ENCODE peak calls at places on chromosomes 6 and 20, in eight cellular contexts. R is fibroblast of lung, Z is psoas muscle, Y is adrenal gland, E is uterus, L is ascending aorta, D is endodermal cell, W is PC-9. K is an unnamed sample. For H3K36me3, the result is how much of the 10 kb centered on the place peaks cover.

GRCh38 chr6:159941286-159942113 is 27.4 kb upstream of the IGF2R start:
- DNase-seq in R (peak), Z (no peak), Y (no peak), E (no peak), L (no peak), D (no peak), W (no peak), K (no peak)

GRCh38 chr6:54717849-54718455 is 128.6 kb upstream of the FAM83B start:
- DNase-seq in R (peak), Z (no peak), Y (peak), E (peak), L (no peak), D (peak), W (peak), K (no peak)

GRCh38 chr6:36671687-36672375 is 6.7 kb upstream of the CDKN1A start:
- DNase-seq in R (no peak), Z (no peak), Y (no peak), E (no peak), L (no peak), D (no peak), W (no peak), K (no peak)

GRCh38 chr20:51135926-51136325 is 113.0 kb upstream of the KCNG1 start:
- DNase-seq in R (no peak), Z (no peak), Y (no peak), E (no peak), L (no peak), D (peak), W (no peak), K (no peak)

GRCh38 chr6:71419954-71420692 is 131.5 kb downstream of the OGFRL1 start:
- DNase-seq in R (peak), Z (peak), Y (peak), E (peak), L (no peak), D (no peak), W (peak), K (no peak)

GRCh38 chr6:97064578-97064977 is 140.1 kb downstream of the KLHL32 start:
- DNase-seq in R (no peak), Z (no peak), Y (no peak), E (no peak), L (no peak), D (peak), W (no peak), K (no peak)

GRCh38 chr6:156559151-156559690 is 218.0 kb upstream of the ARID1B start:
- DNase-seq in R (no peak), Z (no peak), Y (no peak), E (no peak), L (no peak), D (no peak), W (no peak), K (no peak)

GRCh38 chr6:168121308-168121665 is 42.3 kb upstream of the FRMD1 start:
- DNase-seq in R (no peak), Z (peak), Y (no peak), E (peak), L (no peak), D (no peak), W (no peak), K (no peak)

GRCh38 chr20:62133051-62133845 is 9.9 kb downstream of the PSMA7 start:
- DNase-seq in R (peak), Z (peak), Y (no peak), E (no peak), L (no peak), D (no peak), W (no peak), K (no peak)

GRCh38 chr6:36735110-36735971 is 37.7 kb downstream of the RAB44 start:
- DNase-seq in R (peak), Z (peak), Y (peak), E (peak), L (peak), D (no peak), W (peak), K (peak)

GRCh38 chr20:58636396-58636982 is 14.6 kb upstream of the STX16 start:
- DNase-seq in R (no peak), Z (no peak), Y (no peak), E (no peak), L (no peak), D (no peak), W (no peak), K (no peak)

GRCh38 chr6:34791164-34791841 is 580 bp upstream of the BLTP3A start:
- DNase-seq in R (peak), Z (peak), Y (peak), E (peak), L (no peak), D (peak), W (peak), K (peak)

GRCh38 chr20:52494244-52494643 is 302.7 kb upstream of the ZFP64 start:
- DNase-seq in R (peak), Z (no peak), Y (peak), E (no peak), L (no peak), D (no peak), W (no peak), K (no peak)

GRCh38 chr20:25040438-25040831 is 17.5 kb downstream of the ACSS1 start:
- DNase-seq in R (peak), Z (no peak), Y (no peak), E (peak), L (no peak), D (no peak), W (peak), K (no peak)

GRCh38 chr6:19554356-19555225 is 282.6 kb upstream of the ID4 start:
- DNase-seq in R (peak), Z (no peak), Y (no peak), E (peak), L (no peak), D (no peak), W (no peak), K (no peak)

GRCh38 chr6:139883776-139884175 is 509.3 kb upstream of the CITED2 start:
- DNase-seq in R (peak), Z (no peak), Y (no peak), E (no peak), L (no peak), D (no peak), W (no peak), K (no peak)

GRCh38 chr6:568954-569523 is 87.9 kb downstream of the HUS1B start:
- DNase-seq in R (no peak), Z (no peak), Y (no peak), E (no peak), L (no peak), D (no peak), W (no peak), K (no peak)

GRCh38 chr6:17413313-17413750 is 19.9 kb downstream of the CAP2 start:
- DNase-seq in R (peak), Z (no peak), Y (no peak), E (no peak), L (no peak), D (no peak), W (no peak), K (no peak)

GRCh38 chr6:8085053-8085511 is 17.3 kb downstream of the EEF1E1 start:
- DNase-seq in R (peak), Z (no peak), Y (peak), E (no peak), L (peak), D (peak), W (peak), K (no peak)

GRCh38 chr6:2196079-2196679 is 49.2 kb downstream of the GMDS start:
- DNase-seq in R (peak), Z (no peak), Y (peak), E (peak), L (no peak), D (peak), W (peak), K (no peak)

GRCh38 chr6:109374493-109374892 is 7.8 kb downstream of the CD164 start:
- DNase-seq in R (no peak), Z (no peak), Y (no peak), E (no peak), L (no peak), D (no peak), W (no peak), K (no peak)
- H3K36me3 ChIP-seq in R (under half), Z (half or more), Y (half or more), E (under half), L (under half), D (half or more), W (half or more), K (half or more)

GRCh38 chr20:4638826-4639225 is 82.9 kb upstream of the PRND start:
- DNase-seq in R (no peak), Z (no peak), Y (no peak), E (no peak), L (no peak), D (no peak), W (no peak), K (no peak)
- TF ChIP-seq CTCF in R (no peak), Z (no peak), Y (no peak), E (no peak), L (no peak), D (no peak), W (no peak), K (no peak)

GRCh38 chr6:165900970-165901369 is 237.9 kb upstream of the PDE10A start:
- DNase-seq in R (no peak), Z (no peak), Y (no peak), E (no peak), L (no peak), D (no peak), W (no peak), K (no peak)
- H3K36me3 ChIP-seq in R (under half), Z (under half), Y (under half), E (under half), L (under half), D (under half), W (under half), K (under half)

GRCh38 chr20:38986663-38987062 is 24.5 kb downstream of the DHX35 start:
- DNase-seq in R (no peak), Z (no peak), Y (no peak), E (peak), L (no peak), D (no peak), W (no peak), K (no peak)
- TF ChIP-seq CTCF in R (peak), Z (no peak), Y (no peak), E (no peak), L (no peak), D (peak), W (no peak), K (peak)

DNA sequence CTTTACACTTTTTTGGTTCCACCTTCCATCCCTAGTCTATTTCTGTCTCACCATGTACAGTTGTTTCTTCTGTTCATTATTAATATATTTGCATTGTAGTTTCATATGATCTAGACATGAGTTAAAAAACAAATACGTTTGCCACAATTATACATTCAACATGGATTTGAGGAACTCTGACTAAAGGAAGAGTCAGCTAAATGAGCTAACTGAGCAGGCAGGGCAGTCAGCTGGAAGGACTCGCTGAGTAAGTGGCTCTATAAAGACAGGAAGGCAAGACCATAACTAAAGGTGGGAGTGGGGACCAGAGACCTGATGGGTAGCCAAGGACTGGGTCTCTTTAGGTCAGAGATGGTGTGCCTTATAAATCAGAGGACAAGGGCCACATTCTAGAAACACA is 26.3 kb downstream of the TMX4 start:
- DNase-seq in R (no peak), Z (no peak), Y (no peak), E (no peak), L (no peak), D (no peak), W (no peak), K (no peak)
- H3K36me3 ChIP-seq in R (under half), Z (half or more), Y (under half), E (under half), L (under half), D (under half), W (under half), K (half or more)

DNA sequence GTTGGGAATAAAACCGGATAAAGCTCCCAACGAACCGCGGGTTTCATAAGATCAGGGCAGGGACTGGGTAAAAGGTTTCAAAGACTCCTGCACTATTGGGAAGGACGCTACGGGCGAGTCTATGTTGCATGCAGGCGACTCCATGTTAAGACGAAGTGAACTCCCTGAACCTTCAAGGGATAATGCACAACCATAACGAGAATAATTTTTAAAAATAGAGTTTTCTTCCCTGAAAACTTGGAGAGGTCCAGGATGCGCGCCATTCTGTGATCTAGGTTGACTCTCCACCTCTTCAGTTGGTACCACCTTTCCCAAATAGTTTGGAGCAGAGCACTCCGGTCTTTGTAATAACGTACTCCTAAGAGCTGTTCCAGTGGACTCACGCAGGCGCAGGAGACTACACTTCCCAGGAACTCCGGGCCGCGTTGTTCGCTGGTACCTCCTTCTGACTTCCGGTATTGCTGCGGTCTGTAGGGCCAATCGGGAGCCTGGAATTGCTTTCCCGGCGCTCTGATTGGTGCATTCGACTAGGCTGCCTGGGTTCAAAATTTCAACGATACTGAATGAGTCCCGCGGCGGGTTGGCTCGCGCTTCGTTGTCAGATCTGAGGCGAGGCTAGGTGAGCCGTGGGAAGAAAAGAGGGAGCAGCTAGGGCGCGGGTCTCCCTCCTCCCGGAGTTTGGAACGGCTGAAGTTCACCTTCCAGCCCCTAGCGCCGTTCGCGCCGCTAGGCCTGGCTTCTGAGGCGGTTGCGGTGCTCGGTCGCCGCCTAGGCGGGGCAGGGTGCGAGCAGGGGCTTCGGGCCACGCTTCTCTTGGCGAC is at the start of gene TPX2:
- DNase-seq in R (peak), Z (peak), Y (peak), E (peak), L (peak), D (peak), W (peak), K (peak)
- TF ChIP-seq CTCF in R (peak), Z (no peak), Y (peak), E (peak), L (peak), D (peak), W (no peak), K (peak)

DNA sequence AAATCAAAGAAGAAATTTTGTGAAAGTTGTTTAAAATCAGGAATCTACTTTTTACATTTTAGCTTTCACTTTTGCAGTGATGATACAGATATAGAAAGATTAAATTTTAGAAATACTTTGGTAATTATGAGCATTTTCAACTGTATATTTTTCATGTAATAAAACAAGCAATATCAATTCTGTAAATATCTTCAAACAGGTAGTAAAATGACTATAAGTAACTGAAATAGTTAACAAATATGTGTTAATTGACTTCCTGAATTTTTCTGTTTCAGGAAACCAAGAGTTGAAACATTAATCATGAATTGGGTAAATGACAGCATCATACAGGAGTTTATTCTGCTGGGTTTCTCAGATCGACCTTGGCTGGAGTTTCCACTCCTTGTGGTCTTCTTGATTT is at the start of gene OR2B6:
- DNase-seq in R (no peak), Z (no peak), Y (no peak), E (no peak), L (no peak), D (no peak), W (no peak), K (no peak)
- H3K36me3 ChIP-seq in R (under half), Z (under half), Y (under half), E (under half), L (under half), D (under half), W (under half), K (under half)

DNA sequence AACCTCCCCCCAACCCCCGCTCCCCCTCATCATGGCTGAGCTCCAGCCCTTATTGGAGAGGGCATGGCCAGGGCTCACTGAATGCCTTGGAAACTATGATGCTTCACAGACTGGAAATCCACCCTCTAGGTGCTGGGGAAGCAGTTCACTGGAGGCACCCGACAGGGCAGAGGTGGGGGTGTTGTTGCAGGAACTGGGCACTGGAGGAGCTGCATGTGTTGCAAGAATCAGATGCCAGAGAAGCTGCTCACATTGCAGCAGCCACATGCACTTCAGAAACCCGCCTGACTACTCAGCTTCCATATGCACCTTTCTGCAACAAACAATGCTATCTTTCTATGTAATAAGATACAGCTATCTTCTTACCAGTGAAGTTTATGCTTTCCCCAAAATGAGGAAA is 7.9 kb upstream of the TBPL1 start:
- DNase-seq in R (no peak), Z (no peak), Y (no peak), E (no peak), L (no peak), D (peak), W (peak), K (no peak)
- TF ChIP-seq CTCF in R (no peak), Z (no peak), Y (no peak), E (no peak), L (no peak), D (no peak), W (no peak), K (no peak)

K was measured in esophagus muscularis mucosa.